ENCODE peak calls at places on chromosome 6, in five cellular contexts. E is OCI-LY7, V is GM23248, S is fibroblast of lung, T is H9. J is an unnamed sample. For H3K79me2 and H3K4me1, the result is how much of the 10 kb centered on the place peaks cover.

GRCh38 chr6:51720327-51720726 is 367.1 kb downstream of the PKHD1 start:
- DNase-seq in E (no peak), V (no peak), S (no peak), T (no peak), J (no peak)

GRCh38 chr6:87900160-87900698 is 147.4 kb upstream of the SPACA1 start:
- DNase-seq in E (no peak), V (no peak), S (no peak), T (no peak), J (no peak)

GRCh38 chr6:129146836-129147366 is 264.0 kb downstream of the LAMA2 start:
- DNase-seq in E (no peak), V (no peak), S (no peak), T (no peak), J (no peak)

GRCh38 chr6:42239736-42240375 is 22.2 kb upstream of the MRPS10 start:
- DNase-seq in E (no peak), V (peak), S (peak), T (no peak), J (no peak)

GRCh38 chr6:128438311-128438916 is 82.0 kb downstream of the PTPRK start:
- DNase-seq in E (no peak), V (no peak), S (peak), T (no peak), J (peak)

GRCh38 chr6:139590206-139590605 is 215.8 kb upstream of the CITED2 start:
- DNase-seq in E (no peak), V (no peak), S (no peak), T (no peak), J (no peak)

GRCh38 chr6:79724816-79725215 is 93.7 kb downstream of the SH3BGRL2 start:
- DNase-seq in E (no peak), V (no peak), S (no peak), T (no peak), J (no peak)

GRCh38 chr6:143941852-143942627 is 66.0 kb downstream of the PLAGL1 start:
- DNase-seq in E (peak), V (peak), S (peak), T (peak), J (peak)

GRCh38 chr6:40900791-40901190 is 138.2 kb downstream of the UNC5CL start:
- DNase-seq in E (no peak), V (no peak), S (no peak), T (no peak), J (no peak)

GRCh38 chr6:20266851-20267608 is 54.8 kb upstream of the MBOAT1 start:
- DNase-seq in E (no peak), V (no peak), S (no peak), T (no peak), J (no peak)

GRCh38 chr6:169990095-169991030 is 238.9 kb downstream of the ERMARD start:
- DNase-seq in E (peak), V (no peak), S (no peak), T (no peak), J (no peak)

GRCh38 chr6:148972481-148972880 is 225.7 kb downstream of the UST start:
- DNase-seq in E (peak), V (no peak), S (no peak), T (peak), J (peak)

GRCh38 chr6:36386495-36387439 is 702 bp downstream of the ETV7 start:
- DNase-seq in E (no peak), V (peak), S (peak), T (peak), J (peak)

GRCh38 chr6:166903027-166903426 is 53.3 kb downstream of the RNASET2 start:
- DNase-seq in E (no peak), V (peak), S (no peak), T (no peak), J (no peak)

GRCh38 chr6:64040118-64040517 is 404.5 kb downstream of the PHF3 start:
- DNase-seq in E (no peak), V (no peak), S (no peak), T (no peak), J (no peak)

GRCh38 chr6:135503703-135504475 is 6.3 kb upstream of the AHI1 start:
- DNase-seq in E (no peak), V (no peak), S (no peak), T (no peak), J (peak)

GRCh38 chr6:140001851-140002301 is 627.4 kb upstream of the CITED2 start:
- DNase-seq in E (no peak), V (peak), S (peak), T (no peak), J (no peak)

GRCh38 chr6:42300701-42301100 is 83.0 kb upstream of the MRPS10 start:
- DNase-seq in E (no peak), V (no peak), S (no peak), T (no peak), J (no peak)

GRCh38 chr6:5737460-5737859 is 269.3 kb downstream of the NRN1 start:
- DNase-seq in E (no peak), V (no peak), S (no peak), T (no peak), J (no peak)

GRCh38 chr6:49549691-49550412 is 616 bp upstream of the C6orf141 start:
- DNase-seq in E (no peak), V (peak), S (no peak), T (no peak), J (peak)

GRCh38 chr6:27505209-27506027 is 32.5 kb upstream of the ZNF184 start:
- DNase-seq in E (peak), V (peak), S (peak), T (peak), J (peak)

GRCh38 chr6:55772730-55773129 is 102.7 kb downstream of the BMP5 start:
- DNase-seq in E (no peak), V (no peak), S (no peak), T (no peak), J (no peak)

GRCh38 chr6:82570083-82570482 is 206.5 kb downstream of the TPBG start:
- DNase-seq in E (no peak), V (no peak), S (no peak), T (no peak), J (no peak)

GRCh38 chr6:143238306-143238705 is 177.6 kb downstream of the AIG1 start:
- DNase-seq in E (no peak), V (no peak), S (no peak), T (no peak), J (no peak)

GRCh38 chr6:165585060-165585459 is 78.0 kb downstream of the PDE10A start:
- DNase-seq in E (no peak), V (no peak), S (peak), T (no peak), J (no peak)

GRCh38 chr6:139112146-139112545 is 22.7 kb upstream of the HECA start:
- DNase-seq in E (no peak), V (no peak), S (no peak), T (no peak), J (no peak)

GRCh38 chr6:37980222-37980595 is 160.7 kb downstream of the ZFAND3 start:
- DNase-seq in E (no peak), V (no peak), S (peak), T (no peak), J (no peak)

GRCh38 chr6:112040933-112041332 is 13.0 kb upstream of the CCN6 start:
- DNase-seq in E (no peak), V (peak), S (no peak), T (no peak), J (no peak)

GRCh38 chr6:15405111-15405510 is 159.2 kb downstream of the JARID2 start:
- DNase-seq in E (no peak), V (no peak), S (no peak), T (no peak), J (no peak)

GRCh38 chr6:42727627-42728026 is 5.2 kb upstream of the PRPH2 start:
- DNase-seq in E (no peak), V (peak), S (peak), T (no peak), J (no peak)

GRCh38 chr6:73792738-73793137 is 96.7 kb downstream of the CD109 start:
- DNase-seq in E (no peak), V (no peak), S (no peak), T (no peak), J (no peak)

GRCh38 chr6:31401403-31401802 is 2.0 kb upstream of the MICA start:
- DNase-seq in E (no peak), V (peak), S (peak), T (no peak), J (no peak)

GRCh38 chr6:6407061-6407723 is 86.7 kb upstream of the F13A1 start:
- DNase-seq in E (peak), V (no peak), S (no peak), T (no peak), J (no peak)

GRCh38 chr6:125751334-125751916 is 2.0 kb downstream of the HEY2 start:
- DNase-seq in E (no peak), V (no peak), S (no peak), T (no peak), J (no peak)

GRCh38 chr6:4102687-4103244 is 23.8 kb upstream of the FAM217A start:
- DNase-seq in E (no peak), V (no peak), S (no peak), T (no peak), J (no peak)

GRCh38 chr6:165081944-165082532 is 227.4 kb downstream of the C6orf118 start:
- DNase-seq in E (no peak), V (no peak), S (no peak), T (no peak), J (no peak)

GRCh38 chr6:17935188-17936149 is 52.0 kb downstream of the KIF13A start:
- DNase-seq in E (no peak), V (no peak), S (no peak), T (no peak), J (no peak)

GRCh38 chr6:16674666-16675392 is 86.4 kb downstream of the ATXN1 start:
- DNase-seq in E (no peak), V (peak), S (peak), T (no peak), J (no peak)

DNA sequence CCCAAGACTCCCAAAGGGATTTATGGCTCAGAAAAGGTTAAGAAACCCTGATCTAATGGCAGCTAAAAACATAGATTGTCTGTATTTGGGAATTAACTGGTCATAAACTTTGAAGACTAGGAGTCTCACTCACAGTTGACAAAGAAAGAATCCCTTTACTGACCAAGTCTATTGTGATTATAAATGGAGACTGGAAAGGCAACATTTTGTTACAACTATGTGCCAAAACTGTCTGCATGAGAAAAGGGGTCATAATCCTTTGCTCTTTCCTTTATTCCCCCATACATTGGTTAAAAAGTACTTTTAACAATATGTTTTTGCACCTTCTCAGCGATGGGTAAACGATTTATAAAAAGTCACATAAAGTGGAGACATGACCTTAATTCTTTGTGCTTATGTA is 206.9 kb upstream of the MAP3K7 start:
- DNase-seq in E (no peak), V (no peak), S (no peak), T (no peak), J (no peak)
- H3K79me2 ChIP-seq in E (under half), V (under half), S (under half), T (under half), J (under half)

DNA sequence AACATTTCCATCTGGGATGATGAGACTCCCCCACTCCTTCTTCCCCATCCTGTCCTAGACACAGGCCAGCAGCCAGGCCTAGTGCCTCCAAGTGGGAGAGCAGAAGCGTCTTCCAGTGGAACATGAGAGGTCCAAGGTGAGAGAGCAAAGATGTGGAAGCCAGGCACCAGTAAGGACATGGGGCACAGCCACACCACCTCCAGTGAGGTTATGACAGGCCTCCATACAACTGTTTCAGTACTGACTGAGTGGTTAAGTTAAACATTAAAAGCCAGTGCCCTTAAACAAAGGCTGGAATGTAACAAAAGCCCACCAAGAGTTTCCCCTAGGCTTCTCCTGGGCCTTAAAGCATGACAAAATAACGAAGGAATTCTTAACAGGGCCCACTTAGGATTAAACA is 5.3 kb downstream of the ZBTB24 start:
- DNase-seq in E (no peak), V (no peak), S (no peak), T (no peak), J (peak)
- H3K4me1 ChIP-seq in E (half or more), V (under half), S (under half), T (under half), J (half or more)

GRCh38 chr6:2237001-2237400 is 8.4 kb downstream of the GMDS start:
- DNase-seq in E (no peak), V (peak), S (peak), T (no peak), J (no peak)
- H3K79me2 ChIP-seq in E (under half), V (under half), S (under half), T (under half), J (under half)

DNA sequence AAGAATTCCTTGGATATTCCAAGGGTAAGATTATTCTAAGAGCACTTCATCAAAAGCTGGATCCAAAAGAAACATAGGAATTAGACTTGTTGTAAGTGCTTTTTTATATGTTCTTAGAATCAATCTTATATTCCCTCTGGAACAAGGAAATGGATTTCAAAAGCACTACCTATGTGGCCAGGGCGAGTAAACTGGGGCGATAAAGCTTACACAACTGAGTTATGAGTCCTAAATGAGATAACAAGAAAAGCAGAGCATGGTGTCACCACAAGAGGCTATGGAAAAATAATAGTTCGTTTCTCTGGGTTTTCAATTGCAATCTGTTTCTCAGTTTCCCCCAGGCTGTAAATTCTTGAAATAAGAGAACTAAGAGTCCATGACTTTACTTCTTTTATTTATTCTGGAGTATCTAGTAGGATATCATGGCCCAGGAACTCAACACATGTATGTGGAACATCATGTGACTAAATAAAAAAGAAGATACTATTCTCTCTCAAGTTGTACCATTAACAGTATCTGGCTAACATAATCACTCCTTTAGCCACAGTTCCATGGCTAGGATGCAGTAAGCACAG is 51.5 kb downstream of the NUDT3 start:
- DNase-seq in E (no peak), V (no peak), S (no peak), T (no peak), J (no peak)
- H3K4me1 ChIP-seq in E (under half), V (under half), S (under half), T (under half), J (under half)

GRCh38 chr6:106204961-106205360 is 118.8 kb downstream of the PRDM1 start:
- DNase-seq in E (peak), V (no peak), S (no peak), T (no peak), J (no peak)
- H3K79me2 ChIP-seq in E (under half), V (under half), S (under half), T (under half), J (under half)

GRCh38 chr6:127032971-127033370 is 85.5 kb upstream of the RSPO3 start:
- DNase-seq in E (no peak), V (no peak), S (no peak), T (no peak), J (no peak)
- H3K4me1 ChIP-seq in E (under half), V (under half), S (under half), T (under half), J (under half)

GRCh38 chr6:159309723-159310122 is 140.5 kb downstream of the FNDC1 start:
- DNase-seq in E (no peak), V (no peak), S (no peak), T (no peak), J (no peak)
- H3K79me2 ChIP-seq in E (under half), V (under half), S (under half), T (under half), J (under half)

GRCh38 chr6:100349366-100349765 is 115.4 kb downstream of the SIM1 start:
- DNase-seq in E (no peak), V (no peak), S (no peak), T (no peak), J (peak)
- H3K4me1 ChIP-seq in E (under half), V (half or more), S (under half), T (under half), J (under half)

GRCh38 chr6:53530780-53531386 is 14.0 kb downstream of the GCLC start:
- DNase-seq in E (no peak), V (no peak), S (no peak), T (no peak), J (no peak)
- H3K79me2 ChIP-seq in E (under half), V (under half), S (under half), T (under half), J (half or more)

DNA sequence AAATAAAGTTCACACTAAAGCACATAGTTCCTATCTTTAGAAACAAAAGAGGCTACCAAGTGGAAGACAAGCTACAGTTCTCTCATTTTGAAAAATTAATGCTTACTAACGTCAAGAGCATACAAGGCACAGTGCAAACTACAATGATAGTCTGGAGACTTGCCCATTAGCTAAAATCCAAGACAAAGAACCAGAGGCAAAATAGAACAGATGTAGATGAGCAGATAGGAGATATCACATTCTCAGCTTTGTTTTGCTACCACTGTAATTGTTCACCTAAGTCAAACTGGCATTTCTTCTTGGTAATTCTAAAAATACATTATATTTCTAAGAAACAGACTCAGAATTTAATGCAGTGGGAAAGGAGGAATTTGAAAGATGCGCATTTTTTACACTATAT is 5.2 kb downstream of the TMEM30A start:
- DNase-seq in E (no peak), V (no peak), S (no peak), T (no peak), J (no peak)
- H3K4me1 ChIP-seq in E (under half), V (half or more), S (under half), T (under half), J (under half)

J was measured in neural progenitor cell.